ENCODE peak calls at places on chromosomes 6 and 20, in ten cellular contexts. E is NCI-H2081, L is omental fat pad, A is fibroblast of lung, J is amniotic stem cell, R is NCI-H1417 treated with DMSO at 0.1 percent for 48 hours, M is lung microvascular endothelial cell, S is T-helper 2 cell, T is progenitor cell of endocrine pancreas, K is HTR-8/SVneo. Q is an unnamed sample.
A peak's percentile ranks its signal among the peaks of the same experiment; 100 is the strongest.

GRCh38 chr6:168699631-168700315 is 258.8 kb downstream of the SMOC2 start:
- DNase-seq in E (no peak), L (no peak), A (no peak), J (no peak), R (peak; percentile 31), M (no peak), S (no peak), T (no peak), K (no peak), Q (no peak)

GRCh38 chr20:51284161-51284560 is 258.4 kb downstream of the NFATC2 start:
- DNase-seq in E (no peak), L (no peak), A (no peak), J (no peak), R (no peak), M (no peak), S (no peak), T (no peak), K (no peak), Q (no peak)

GRCh38 chr20:9214676-9215075 is 145.8 kb downstream of the PLCB4 start:
- DNase-seq in E (no peak), L (no peak), A (peak; percentile 99), J (peak; percentile 20), R (no peak), M (no peak), S (no peak), T (no peak), K (peak; percentile 45), Q (no peak)

GRCh38 chr20:38651154-38651553 is 49.5 kb downstream of the ARHGAP40 start:
- DNase-seq in E (no peak), L (no peak), A (no peak), J (no peak), R (no peak), M (no peak), S (no peak), T (no peak), K (no peak), Q (no peak)

GRCh38 chr6:147577466-147577865 is 69.0 kb downstream of the SAMD5 start:
- DNase-seq in E (no peak), L (no peak), A (peak; percentile 53), J (no peak), R (no peak), M (no peak), S (no peak), T (no peak), K (no peak), Q (no peak)

GRCh38 chr6:136717297-136717990 is 74.8 kb downstream of the MAP3K5 start:
- DNase-seq in E (no peak), L (no peak), A (peak; percentile 23), J (no peak), R (no peak), M (peak; percentile 14), S (no peak), T (no peak), K (no peak), Q (no peak)

GRCh38 chr6:36829919-36830544 is 9.2 kb downstream of the CPNE5 start:
- DNase-seq in E (peak; percentile 58), L (no peak), A (peak; percentile 69), J (no peak), R (no peak), M (peak; percentile 61), S (no peak), T (no peak), K (no peak), Q (peak; percentile 78)

GRCh38 chr20:52972965-52973819 is 1.0 kb downstream of the TSHZ2 start:
- DNase-seq in E (no peak), L (no peak), A (no peak), J (no peak), R (no peak), M (peak; percentile 26), S (peak; percentile 26), T (peak; percentile 30), K (no peak), Q (peak; percentile 45)

GRCh38 chr6:169160091-169160854 is 93.4 kb downstream of the THBS2 start:
- DNase-seq in E (no peak), L (no peak), A (no peak), J (no peak), R (no peak), M (no peak), S (no peak), T (no peak), K (no peak), Q (no peak)

GRCh38 chr6:12369781-12370262 is 79.7 kb downstream of the EDN1 start:
- DNase-seq in E (no peak), L (no peak), A (no peak), J (no peak), R (no peak), M (no peak), S (no peak), T (no peak), K (no peak), Q (no peak)

GRCh38 chr6:12613819-12614218 is 102.7 kb upstream of the PHACTR1 start:
- DNase-seq in E (no peak), L (no peak), A (no peak), J (no peak), R (no peak), M (no peak), S (no peak), T (no peak), K (no peak), Q (no peak)